ENCODE peak calls at places on chromosomes 6 and 20, in seven cellular contexts. T is uterus, A is GM12878, U is H1, H is heart left ventricle, V is adrenal gland, J is sigmoid colon. W is an unnamed sample.

GRCh38 chr6:105985098-105985815 is 100.9 kb upstream of the PRDM1 start:
- DNase-seq in A (no peak), U (no peak), V (no peak), T (no peak), J (peak), H (no peak), W (no peak)

GRCh38 chr6:32148722-32149576 is 2.8 kb downstream of the PRRT1 start:
- DNase-seq in H (peak), V (peak), T (no peak), A (no peak), U (peak), J (no peak), W (peak)

GRCh38 chr20:14830899-14831298 is 493.5 kb upstream of the FLRT3 start:
- DNase-seq in J (no peak), T (no peak), H (no peak), A (peak), V (no peak), U (no peak), W (no peak)

GRCh38 chr20:49747707-49748524 is 34.2 kb upstream of the B4GALT5 start:
- DNase-seq in J (peak), U (no peak), T (peak), V (peak), H (peak), A (no peak), W (peak)

GRCh38 chr6:97059473-97059872 is 134.9 kb downstream of the KLHL32 start:
- DNase-seq in T (no peak), V (no peak), H (no peak), J (no peak), U (no peak), A (peak), W (no peak)

GRCh38 chr20:52454660-52455059 is 263.1 kb upstream of the ZFP64 start:
- DNase-seq in U (no peak), V (no peak), T (no peak), J (no peak), A (no peak), H (no peak), W (no peak)

GRCh38 chr20:2619337-2619736 is 33.1 kb upstream of the NOP56 start:
- DNase-seq in H (no peak), U (no peak), J (no peak), T (no peak), V (no peak), A (no peak), W (no peak)

GRCh38 chr6:145086197-145086596 is 649.1 kb downstream of the EPM2A start:
- DNase-seq in V (no peak), J (no peak), A (no peak), T (no peak), H (no peak), U (no peak), W (no peak)

GRCh38 chr6:37110455-37111155 is 59.3 kb upstream of the PIM1 start:
- DNase-seq in H (no peak), A (peak), J (no peak), U (no peak), V (no peak), T (no peak), W (no peak)

GRCh38 chr6:15290067-15290641 is 44.3 kb downstream of the JARID2 start:
- DNase-seq in U (no peak), T (no peak), A (no peak), V (no peak), H (no peak), J (no peak), W (no peak)

GRCh38 chr20:51631011-51631950 is 88.8 kb upstream of the NFATC2 start:
- DNase-seq in V (peak), H (peak), U (no peak), T (peak), A (no peak), J (peak), W (peak)

GRCh38 chr20:49914310-49915117 is 815 bp downstream of the SPATA2 start:
- DNase-seq in V (no peak), H (no peak), T (no peak), J (no peak), U (no peak), A (no peak), W (no peak)

GRCh38 chr20:58646703-58647102 is 4.4 kb upstream of the STX16 start:
- DNase-seq in T (no peak), J (peak), U (no peak), A (no peak), V (no peak), H (no peak), W (no peak)

GRCh38 chr6:147000545-147001488 is 203.4 kb upstream of the STXBP5 start:
- DNase-seq in V (no peak), T (no peak), U (no peak), A (no peak), J (no peak), H (no peak), W (no peak)

GRCh38 chr6:155154158-155154830 is 109.5 kb upstream of the CLDN20 start:
- DNase-seq in H (no peak), J (no peak), T (peak), U (no peak), V (no peak), A (no peak), W (no peak)

GRCh38 chr20:53215166-53215565 is 243.0 kb downstream of the TSHZ2 start:
- DNase-seq in V (no peak), T (no peak), H (no peak), J (no peak), U (no peak), A (no peak), W (no peak)

GRCh38 chr6:148974351-148974750 is 227.5 kb downstream of the UST start:
- DNase-seq in U (no peak), H (no peak), V (no peak), A (no peak), T (no peak), J (no peak), W (no peak)

GRCh38 chr6:54419885-54420284 is 111.6 kb downstream of the TINAG start:
- DNase-seq in J (no peak), H (no peak), T (no peak), A (no peak), U (no peak), V (no peak), W (no peak)

GRCh38 chr6:36929152-36929551 is 25.4 kb upstream of the PI16 start:
- DNase-seq in H (no peak), T (no peak), A (no peak), J (no peak), V (peak), U (no peak), W (no peak)

GRCh38 chr6:77326029-77326428 is 137.3 kb downstream of the HTR1B start:
- DNase-seq in H (no peak), T (no peak), V (no peak), J (no peak), U (no peak), A (no peak), W (no peak)

GRCh38 chr6:166849762-166850181 is 106.6 kb downstream of the RNASET2 start:
- DNase-seq in U (no peak), T (no peak), H (no peak), V (no peak), J (no peak), A (peak), W (no peak)

GRCh38 chr6:144027927-144028587 is 20.0 kb upstream of the PLAGL1 start:
- DNase-seq in U (no peak), J (no peak), T (no peak), H (no peak), V (no peak), A (no peak), W (no peak)

GRCh38 chr20:61734733-61735502 is 330.8 kb downstream of the TAF4 start:
- DNase-seq in V (no peak), U (no peak), A (no peak), T (no peak), H (no peak), J (no peak), W (no peak)

GRCh38 chr6:90479603-90479926 is 107.3 kb downstream of the MAP3K7 start:
- DNase-seq in U (no peak), H (no peak), J (no peak), V (no peak), A (no peak), T (no peak), W (no peak)

GRCh38 chr6:4164456-4164855 is 29.1 kb upstream of the ECI2 start:
- DNase-seq in J (no peak), U (no peak), H (no peak), V (peak), A (no peak), T (no peak), W (no peak)

GRCh38 chr6:4167123-4167522 is 31.7 kb upstream of the ECI2 start:
- DNase-seq in T (no peak), H (no peak), V (no peak), U (no peak), A (no peak), J (no peak), W (no peak)

GRCh38 chr6:4164043-4164442 is 28.7 kb upstream of the ECI2 start:
- DNase-seq in H (no peak), T (no peak), A (no peak), J (no peak), U (no peak), V (no peak), W (no peak)

GRCh38 chr6:4163408-4163807 is 28.0 kb upstream of the ECI2 start:
- DNase-seq in H (no peak), A (no peak), J (no peak), T (no peak), V (no peak), U (no peak), W (no peak)

DNA sequence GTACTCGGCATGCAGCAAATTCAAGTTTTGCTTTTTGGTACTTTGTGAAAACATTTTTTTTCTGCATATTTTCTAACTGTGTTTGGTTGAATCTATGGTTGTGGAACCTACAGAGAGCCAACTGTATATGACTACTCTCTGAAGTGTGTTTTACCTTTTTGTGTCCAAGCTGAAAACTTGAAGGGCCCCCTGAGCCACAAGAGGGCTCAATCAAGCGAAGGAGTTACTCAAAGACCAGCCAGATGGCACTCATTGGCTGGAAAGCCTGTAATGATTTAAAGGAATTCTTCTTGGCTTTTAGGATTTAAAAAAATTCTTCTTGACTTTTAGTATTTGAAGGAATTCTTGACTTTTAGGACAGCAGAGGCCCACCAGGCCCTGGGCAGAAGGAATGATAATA is 27.0 kb upstream of the ECI2 start:
- DNase-seq in H (no peak), A (no peak), T (no peak), J (no peak), U (no peak), V (no peak), W (no peak)
- TF ChIP-seq CTCF in H (no peak), A (no peak), T (no peak), J (no peak), U (no peak), V (no peak), W (no peak)

DNA sequence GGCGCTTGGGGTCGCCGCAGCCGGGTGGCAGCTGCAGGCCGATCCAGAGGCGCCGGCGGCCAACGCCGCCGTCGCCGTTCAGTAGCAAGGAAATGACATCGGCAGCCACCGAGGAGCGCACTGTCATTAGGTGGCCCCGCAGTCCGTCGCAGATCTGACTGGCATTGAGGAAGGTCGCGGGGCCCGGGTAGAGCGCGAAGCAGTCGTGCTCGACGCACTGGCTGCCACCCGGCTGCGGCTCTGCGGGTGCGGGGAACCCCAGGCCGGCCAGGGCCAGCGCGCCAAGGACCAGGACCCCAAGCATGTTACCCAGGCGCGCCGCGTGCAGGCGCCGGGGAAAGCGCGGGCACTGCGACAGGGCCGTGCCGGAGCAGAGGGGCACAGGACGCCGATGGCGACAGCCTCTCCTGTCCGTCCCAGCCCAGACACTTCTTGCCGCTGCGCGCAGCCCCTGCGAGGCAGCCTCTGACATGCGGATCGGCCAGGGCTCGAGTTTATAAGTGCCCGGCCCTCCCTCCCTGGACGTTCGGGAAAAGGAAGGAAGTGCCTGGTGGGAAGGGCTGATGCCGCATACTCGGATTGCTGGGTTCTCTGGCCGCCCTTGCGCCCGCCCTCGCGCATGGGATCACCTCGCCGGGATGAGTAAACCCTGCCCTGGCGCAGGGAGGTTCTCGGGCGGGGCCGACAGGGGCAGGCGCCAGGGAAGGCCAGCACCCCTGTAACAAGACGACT is at the start of gene THBD:
- DNase-seq in U (no peak), A (no peak), T (peak), H (peak), V (peak), J (peak), W (peak)
- TF ChIP-seq POLR2A in U (no peak), A (no peak), T (peak), H (no peak), V (peak), J (peak), W (peak)

GRCh38 chr6:157135691-157136090 is 187.6 kb downstream of the TMEM242 start:
- DNase-seq in T (no peak), H (no peak), A (no peak), U (no peak), V (no peak), J (no peak), W (no peak)

GRCh38 chr6:157137501-157137900 is 185.8 kb downstream of the TMEM242 start:
- DNase-seq in J (no peak), H (no peak), U (no peak), A (no peak), V (no peak), T (no peak), W (no peak)

GRCh38 chr6:157143171-157143884 is 180.0 kb downstream of the TMEM242 start:
- DNase-seq in J (no peak), U (no peak), H (peak), V (no peak), T (no peak), A (no peak), W (no peak)

GRCh38 chr6:157134402-157135074 is 188.8 kb downstream of the TMEM242 start:
- DNase-seq in J (no peak), U (no peak), V (no peak), T (no peak), H (peak), A (no peak), W (no peak)

DNA sequence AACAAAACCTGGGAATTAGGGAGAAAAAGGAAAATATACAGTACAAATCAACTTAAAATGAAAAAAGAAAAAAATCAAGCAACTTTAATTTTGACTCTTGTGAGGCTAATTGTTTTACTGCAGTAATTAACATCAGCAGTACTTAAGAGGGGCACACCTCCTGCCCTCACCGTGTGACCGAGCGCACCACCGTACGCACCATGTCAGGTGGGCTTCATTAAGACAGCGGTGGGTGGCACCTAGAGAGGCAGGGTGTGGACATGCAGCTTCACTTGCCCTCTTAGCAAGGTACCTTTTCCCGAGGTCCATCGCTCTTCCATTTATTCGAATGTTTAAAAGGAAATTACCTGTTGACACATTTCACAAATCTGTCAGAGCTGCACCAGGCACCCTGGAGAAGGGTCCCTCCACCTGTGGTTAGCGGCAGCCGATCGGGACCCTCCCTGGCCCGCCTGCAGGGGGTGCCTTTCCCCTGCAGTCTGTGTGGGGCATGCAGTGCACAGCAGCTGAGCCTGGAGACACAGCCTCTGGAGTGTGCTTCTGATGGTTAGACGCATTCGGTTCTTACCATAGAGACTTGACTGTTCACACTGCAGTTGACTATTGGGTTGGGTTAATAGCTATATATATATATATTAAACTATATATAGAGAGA is 184.1 kb downstream of the TMEM242 start:
- DNase-seq in H (no peak), V (no peak), J (no peak), T (no peak), A (no peak), U (no peak), W (no peak)
- TF ChIP-seq CTCF in H (peak), V (no peak), J (no peak), T (no peak), A (peak), U (peak), W (peak)

GRCh38 chr6:41315943-41316342 is 19.5 kb upstream of the NCR2 start:
- DNase-seq in T (no peak), J (no peak), H (no peak), V (no peak), A (no peak), U (no peak), W (no peak)

GRCh38 chr6:41321183-41321582 is 14.2 kb upstream of the NCR2 start:
- DNase-seq in H (no peak), V (no peak), J (no peak), U (no peak), A (no peak), T (no peak), W (no peak)

GRCh38 chr6:41315203-41315602 is 20.2 kb upstream of the NCR2 start:
- DNase-seq in T (no peak), H (no peak), U (no peak), V (no peak), A (no peak), J (no peak), W (no peak)

DNA sequence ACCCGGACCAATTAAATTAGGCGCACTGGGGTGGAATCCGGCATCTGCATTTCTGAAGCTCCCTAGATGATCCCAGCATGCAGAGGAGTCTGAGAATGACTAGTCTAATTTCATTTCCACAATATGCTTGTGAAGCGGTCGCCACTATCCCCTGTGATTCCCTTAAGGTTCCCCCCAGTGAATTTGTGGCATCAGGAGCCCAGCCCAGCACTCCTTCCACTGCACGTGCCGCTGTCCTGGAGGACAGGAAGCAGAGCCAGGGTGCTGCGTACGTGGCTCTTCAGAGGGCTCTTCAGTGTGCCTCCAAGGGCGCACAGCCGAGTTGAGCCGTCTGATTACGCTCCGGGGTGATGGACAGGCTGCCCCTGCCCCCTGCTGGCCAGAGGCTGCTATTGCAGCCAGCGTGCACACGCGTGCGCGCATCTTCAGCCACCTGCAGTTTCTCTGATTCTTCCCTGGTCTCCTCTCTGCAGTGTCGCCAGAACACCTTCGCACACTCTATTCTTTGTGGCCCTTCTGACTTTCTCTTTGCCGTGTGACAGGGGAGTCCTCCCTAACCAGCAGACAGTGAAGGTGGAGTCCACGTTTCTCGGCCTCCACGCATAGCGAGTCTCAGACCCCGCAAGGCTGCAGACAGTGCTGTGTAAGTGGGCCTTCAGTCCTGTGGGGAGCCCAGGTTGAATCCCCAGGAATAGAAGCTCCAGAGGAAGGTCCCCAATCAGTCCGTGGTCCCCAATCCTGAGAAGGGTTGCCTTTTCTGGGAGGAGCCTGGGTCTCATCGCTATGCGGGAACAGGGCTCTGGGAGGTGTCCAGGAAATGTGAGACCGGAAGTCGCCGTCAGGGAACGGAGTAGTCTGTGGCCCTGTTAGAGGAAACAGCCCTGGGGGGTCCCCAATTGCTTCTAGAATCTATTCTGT is 16.5 kb upstream of the NCR2 start:
- DNase-seq in J (peak), V (peak), U (peak), T (peak), H (peak), A (peak), W (peak)
- TF ChIP-seq POLR2A in J (no peak), V (no peak), U (no peak), T (no peak), H (no peak), A (no peak), W (no peak)

DNA sequence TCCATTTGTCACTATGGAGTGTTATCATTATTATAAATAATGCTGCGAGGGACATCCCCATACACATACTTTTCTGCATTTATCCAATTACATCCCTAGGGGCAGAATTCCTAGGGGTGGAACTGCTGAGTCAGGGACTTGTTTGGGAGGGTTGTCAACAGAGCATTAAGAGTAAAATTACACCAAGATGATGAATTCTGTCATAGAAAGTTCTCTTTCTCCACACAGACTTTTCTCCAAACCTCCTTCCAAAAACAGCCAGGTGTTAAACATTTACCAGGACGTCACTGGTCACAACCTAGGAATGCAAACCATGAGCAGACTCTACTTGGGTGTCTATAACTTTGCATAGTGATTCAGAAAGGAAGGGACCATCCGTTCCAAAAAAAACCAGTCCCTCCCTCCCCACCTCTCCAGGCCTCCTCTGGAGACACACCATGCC is 95.5 kb downstream of the PRND start:
- DNase-seq in A (no peak), V (no peak), H (no peak), T (no peak), J (no peak), U (no peak), W (no peak)
- TF ChIP-seq CTCF in A (no peak), V (no peak), H (no peak), T (no peak), J (no peak), U (no peak), W (no peak)

GRCh38 chr6:43060034-43060754 is 763 bp downstream of the KLC4 start:
- DNase-seq in T (no peak), H (peak), U (no peak), V (no peak), J (no peak), A (no peak), W (no peak)
- TF ChIP-seq POLR2A in T (no peak), H (no peak), U (no peak), V (peak), J (no peak), A (no peak), W (no peak)

W was measured in gastrocnemius medialis.